ENCODE peak calls at places on chromosomes 3 and 15, in eight cellular contexts. A, H, Z, O, J, R, W and K are unnamed samples.

GRCh38 chr3:15630646-15631350 is 29.3 kb downstream of the BTD start:
- DNase-seq in O (no peak), R (no peak), J (peak; percentile 26), Z (peak; percentile 91), H (no peak), A (no peak), W (no peak), K (no peak)

GRCh38 chr15:93087825-93088199 is 1.2 kb downstream of the RGMA start:
- DNase-seq in W (peak; percentile 44), J (peak; percentile 81), A (peak; percentile 52), O (peak; percentile 53), H (peak; percentile 85), R (peak; percentile 93), Z (peak; percentile 55), K (peak; percentile 90)

GRCh38 chr15:28068930-28069329 is 30.2 kb downstream of the OCA2 start:
- DNase-seq in R (peak; percentile 32), W (no peak), A (no peak), J (no peak), O (no peak), Z (no peak), H (no peak), K (no peak)

GRCh38 chr15:47439146-47439869 is 278.0 kb upstream of the SEMA6D start:
- DNase-seq in R (no peak), Z (no peak), J (peak; percentile 9), A (no peak), O (no peak), H (no peak), W (no peak), K (no peak)

GRCh38 chr15:33852570-33852969 is 115.7 kb upstream of the CHRM5 start:
- DNase-seq in A (no peak), W (no peak), Z (peak; percentile 84), J (no peak), H (no peak), R (no peak), O (no peak), K (no peak)

GRCh38 chr15:98745650-98746374 is 97.5 kb downstream of the IGF1R start:
- DNase-seq in H (no peak), O (no peak), J (no peak), R (peak; percentile 57), A (no peak), W (no peak), Z (peak; percentile 16), K (no peak)

GRCh38 chr3:156491192-156491591 is 63.7 kb downstream of the SSR3 start:
- DNase-seq in J (no peak), A (no peak), R (no peak), H (no peak), Z (no peak), W (no peak), O (no peak), K (no peak)

GRCh38 chr3:117603097-117603496 is 893.5 kb downstream of the TUSC7 start:
- DNase-seq in Z (no peak), W (no peak), A (no peak), R (peak; percentile 33), H (no peak), J (no peak), O (peak; percentile 18), K (no peak)

GRCh38 chr3:150447084-150447483 is 39.0 kb downstream of the TSC22D2 start:
- DNase-seq in O (no peak), H (no peak), R (no peak), A (no peak), Z (no peak), J (no peak), W (no peak), K (no peak)

GRCh38 chr3:111076732-111077131 is 5.1 kb downstream of the NECTIN3 start:
- DNase-seq in J (no peak), R (no peak), A (no peak), H (no peak), Z (no peak), O (no peak), W (no peak), K (peak; percentile 22)

GRCh38 chr3:56124546-56124945 is 343.7 kb downstream of the ERC2 start:
- DNase-seq in A (no peak), H (no peak), O (no peak), J (no peak), Z (no peak), W (no peak), R (no peak), K (no peak)